ENCODE peak calls at places on chromosomes 3 and 15, in nine cellular contexts. W, D, X, A, U, V, S, L and H are unnamed samples.

GRCh38 chr15:70906842-70907241 is 14.2 kb downstream of the LRRC49 start:
- DNase-seq in W (no peak), D (no peak), X (no peak), A (no peak), U (no peak), V (no peak), S (no peak), L (peak; percentile 48), H (no peak)

GRCh38 chr15:41934843-41935242 is 37.5 kb downstream of the EHD4 start:
- DNase-seq in W (no peak), D (peak; percentile 88), X (no peak), A (no peak), U (peak; percentile 91), V (no peak), S (no peak), L (no peak), H (no peak)

GRCh38 chr3:100114413-100115030 is at the start of gene FILIP1L:
- DNase-seq in W (peak; percentile 82), D (no peak), X (no peak), A (peak; percentile 49), U (no peak), V (no peak), S (no peak), L (no peak), H (no peak)

GRCh38 chr15:47331796-47332480 is 385.4 kb upstream of the SEMA6D start:
- DNase-seq in W (no peak), D (no peak), X (peak; percentile 14), A (no peak), U (no peak), V (peak; percentile 78), S (no peak), L (peak; percentile 50), H (no peak)

GRCh38 chr3:170383567-170383966 is 26.1 kb downstream of the SKIL start:
- DNase-seq in W (no peak), D (no peak), X (no peak), A (no peak), U (no peak), V (no peak), S (peak; percentile 59), L (peak; percentile 40), H (no peak)

GRCh38 chr3:44076221-44076829 is 165.4 kb upstream of the TOPAZ1 start:
- DNase-seq in W (no peak), D (no peak), X (no peak), A (no peak), U (no peak), V (no peak), S (no peak), L (no peak), H (no peak)

GRCh38 chr3:186425788-186426730 is 64.0 kb upstream of the DGKG start:
- DNase-seq in W (no peak), D (no peak), X (peak; percentile 24), A (no peak), U (no peak), V (peak; percentile 24), S (peak; percentile 59), L (peak; percentile 72), H (peak; percentile 82)

GRCh38 chr3:176850498-176850897 is 346.8 kb downstream of the TBL1XR1 start:
- DNase-seq in W (no peak), D (no peak), X (no peak), A (no peak), U (no peak), V (no peak), S (no peak), L (no peak), H (no peak)

GRCh38 chr3:58206406-58207011 is 4.3 kb downstream of the DNASE1L3 start:
- DNase-seq in W (no peak), D (no peak), X (no peak), A (no peak), U (no peak), V (no peak), S (peak; percentile 49), L (peak; percentile 45), H (no peak)

GRCh38 chr3:69724722-69725435 is 14.4 kb upstream of the MITF start:
- DNase-seq in W (no peak), D (no peak), X (no peak), A (no peak), U (no peak), V (peak; percentile 73), S (peak; percentile 36), L (no peak), H (no peak)

GRCh38 chr3:84223512-84223911 is 735.3 kb upstream of the CADM2 start:
- DNase-seq in W (no peak), D (no peak), X (no peak), A (no peak), U (no peak), V (no peak), S (no peak), L (no peak), H (no peak)

DNA sequence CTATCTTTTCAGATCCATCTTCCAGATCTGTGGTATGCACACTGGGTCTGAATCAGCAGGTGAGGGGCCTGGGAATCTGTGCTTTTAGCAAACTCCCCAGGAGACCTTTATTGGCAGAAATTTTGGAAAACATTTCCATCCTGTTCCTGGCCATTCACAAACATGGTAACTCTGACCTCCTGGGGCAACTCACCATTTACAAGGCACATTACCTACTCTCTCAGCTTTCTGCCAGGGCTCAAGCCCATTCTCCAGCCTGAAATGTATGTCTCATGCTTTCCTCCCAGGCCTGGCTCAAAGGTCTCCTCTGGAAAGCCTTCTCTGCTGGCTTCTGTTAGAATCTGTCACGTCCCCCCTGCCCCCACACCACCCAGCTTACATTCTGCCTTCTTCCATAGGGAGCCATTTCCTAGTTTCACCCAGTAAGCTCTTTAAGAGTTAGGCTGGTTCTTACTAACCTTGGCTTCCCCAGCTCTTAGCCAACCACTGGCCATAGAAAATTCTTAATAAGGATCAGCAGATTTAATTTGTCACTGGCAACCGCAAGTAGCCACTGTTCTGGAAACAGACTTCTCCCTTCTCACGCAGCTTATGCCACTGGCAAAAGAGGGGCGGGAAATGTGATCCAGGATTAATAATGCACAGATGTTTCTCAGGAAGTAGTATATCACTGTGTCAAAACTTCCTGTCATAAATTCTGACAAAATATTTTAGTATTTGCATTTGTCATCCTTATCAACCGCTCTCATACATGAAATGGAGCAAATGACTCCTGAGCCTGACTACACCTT is 55.0 kb downstream of the RORA start:
- DNase-seq in W (no peak), D (no peak), X (no peak), A (no peak), U (no peak), V (no peak), S (no peak), L (peak; percentile 23), H (no peak)
- H3K4me3 ChIP-seq in W (no peak overlapping the region), D (no peak overlapping the region), X (no peak overlapping the region), A (no peak overlapping the region), U (no peak overlapping the region), V (no peak overlapping the region), S (no peak overlapping the region), L (no peak overlapping the region), H (no peak overlapping the region)

GRCh38 chr3:163915279-163915678 is 1163.0 kb downstream of the SI start:
- DNase-seq in W (no peak), D (no peak), X (no peak), A (no peak), U (no peak), V (no peak), S (no peak), L (no peak), H (no peak)

GRCh38 chr3:163919154-163919553 is 1159.1 kb downstream of the SI start:
- DNase-seq in W (no peak), D (no peak), X (no peak), A (no peak), U (no peak), V (no peak), S (no peak), L (no peak), H (no peak)

GRCh38 chr3:163914567-163914966 is 1163.7 kb downstream of the SI start:
- DNase-seq in W (no peak), D (no peak), X (no peak), A (no peak), U (no peak), V (no peak), S (no peak), L (no peak), H (no peak)

DNA sequence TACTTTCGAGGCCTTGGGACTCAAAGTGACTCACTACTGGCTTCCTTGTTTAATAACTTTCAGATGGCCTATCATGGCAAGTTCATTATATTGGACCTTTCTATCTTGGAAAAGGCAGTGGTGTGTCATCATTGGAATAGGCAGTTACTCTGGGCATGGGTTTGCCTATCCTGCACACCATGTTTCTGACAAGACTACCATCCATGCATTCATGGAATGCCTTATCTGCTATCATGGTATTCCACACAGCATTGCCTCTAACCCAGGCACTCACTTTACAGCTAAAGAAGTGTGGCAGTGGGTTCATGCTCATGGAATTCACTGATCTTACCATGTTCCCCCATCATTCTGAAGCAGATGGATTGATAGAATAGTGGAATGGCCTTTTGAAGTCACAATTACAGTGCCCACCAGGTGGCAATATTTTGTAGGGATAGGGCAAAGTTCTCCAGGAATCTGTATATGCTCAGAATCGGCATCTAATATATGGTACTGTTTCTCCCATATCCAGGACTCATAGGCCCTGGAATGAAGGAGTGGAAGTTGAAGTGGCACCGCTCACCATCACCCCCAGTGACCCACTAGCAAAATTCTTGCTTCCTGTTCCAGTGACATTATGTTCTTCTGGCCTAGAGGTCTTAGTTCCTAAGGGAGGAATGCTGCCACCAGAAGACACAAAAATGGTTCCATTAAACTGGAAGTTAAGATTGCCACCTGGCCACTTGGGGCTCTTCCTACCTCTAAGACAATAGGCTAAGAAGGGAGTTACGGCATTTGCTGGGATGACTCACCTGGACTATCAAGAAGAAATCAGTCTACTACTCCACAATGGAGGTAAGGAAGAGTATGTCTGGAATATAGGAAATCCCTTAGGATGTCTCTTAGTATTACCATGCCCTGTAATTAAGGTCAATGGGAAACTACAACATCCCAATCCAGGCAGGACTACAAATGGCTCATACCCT is 1161.4 kb downstream of the SI start:
- DNase-seq in W (no peak), D (no peak), X (no peak), A (no peak), U (no peak), V (no peak), S (no peak), L (no peak), H (no peak)
- TF ChIP-seq CTCF in W (no peak), D (no peak), X (no peak), A (no peak), U (no peak), V (no peak), S (peak; percentile 27), L (no peak), H (no peak)

GRCh38 chr15:25058080-25058785 is 103.4 kb downstream of the SNRPN start:
- DNase-seq in W (no peak), D (peak; percentile 40), X (no peak), A (no peak), U (peak; percentile 52), V (no peak), S (no peak), L (no peak), H (no peak)
- H3K4me3 ChIP-seq in W (no peak overlapping the region), D (no peak overlapping the region), X (no peak overlapping the region), A (no peak overlapping the region), U (no peak overlapping the region), V (no peak overlapping the region), S (no peak overlapping the region), L (no peak overlapping the region), H (no peak overlapping the region)

DNA sequence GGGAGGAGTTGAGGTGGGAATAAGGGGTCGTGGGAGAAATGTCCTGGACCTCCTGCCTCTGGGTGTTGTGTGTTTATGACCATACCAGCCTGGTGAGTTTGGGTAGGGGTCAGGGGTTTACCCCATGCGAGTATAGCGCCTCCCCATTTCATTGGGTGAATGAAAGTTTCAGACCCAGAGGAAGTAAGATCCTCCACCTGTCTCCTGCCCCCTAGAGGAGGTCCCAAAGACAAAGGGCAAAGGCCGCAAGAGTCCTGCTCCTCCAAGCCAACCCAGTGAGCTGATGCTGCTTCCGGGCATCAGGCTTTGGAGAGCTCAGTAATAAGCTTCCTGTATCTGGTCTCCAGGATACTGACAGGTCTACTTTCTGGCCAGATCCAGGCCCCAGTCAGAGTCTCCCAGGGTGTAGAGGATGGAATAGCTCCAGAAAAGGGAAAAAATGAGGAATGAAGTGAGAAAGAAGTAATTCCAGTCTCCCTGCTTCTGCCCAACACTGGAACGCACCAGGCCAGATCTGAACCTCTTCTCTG is 6.4 kb upstream of the TBC1D21 start:
- DNase-seq in W (no peak), D (no peak), X (no peak), A (no peak), U (no peak), V (no peak), S (no peak), L (no peak), H (no peak)
- TF ChIP-seq CTCF in W (no peak), D (no peak), X (no peak), A (no peak), U (no peak), V (peak; percentile 7), S (no peak), L (no peak), H (no peak)